ENCODE peak calls at places on chromosomes 4 and X, in five cellular contexts. C is ovary, X is tibial nerve, Y is endothelial cell of umbilical vein, K is K562. L is an unnamed sample.

GRCh38 chr4:40335508-40335860 is 351 bp downstream of the CHRNA9 start:
- DNase-seq in C (no peak), X (no peak), Y (no peak), K (no peak), L (no peak)

GRCh38 chr4:48602222-48602621 is 112.2 kb downstream of the ZAR1 start:
- DNase-seq in C (no peak), X (no peak), Y (no peak), K (no peak), L (no peak)

GRCh38 chrX:69988955-69989394 is 60.8 kb downstream of the AWAT2 start:
- DNase-seq in C (no peak), X (no peak), Y (peak), K (no peak), L (no peak)

GRCh38 chr4:11632488-11632887 is 203.8 kb upstream of the HS3ST1 start:
- DNase-seq in C (no peak), X (no peak), Y (no peak), K (no peak), L (no peak)

GRCh38 chr4:11954093-11954492 is 525.4 kb upstream of the HS3ST1 start:
- DNase-seq in C (no peak), X (no peak), Y (peak), K (no peak), L (no peak)

GRCh38 chr4:159723341-159724048 is 620.6 kb downstream of the RAPGEF2 start:
- DNase-seq in C (no peak), X (no peak), Y (no peak), K (no peak), L (no peak)

GRCh38 chrX:129472116-129472515 is 51.2 kb downstream of the SMARCA1 start:
- DNase-seq in C (no peak), X (no peak), Y (no peak), K (no peak), L (no peak)

GRCh38 chr4:53361451-53361850 is 4.4 kb downstream of the SCFD2 start:
- DNase-seq in C (no peak), X (no peak), Y (no peak), K (no peak), L (no peak)

GRCh38 chr4:56908206-56909082 is 744 bp downstream of the REST start:
- DNase-seq in C (peak), X (peak), Y (peak), K (peak), L (peak)

GRCh38 chr4:42732776-42733175 is 75.9 kb upstream of the ATP8A1 start:
- DNase-seq in C (no peak), X (no peak), Y (no peak), K (no peak), L (no peak)

GRCh38 chrX:148441387-148441786 is 59.0 kb upstream of the AFF2 start:
- DNase-seq in C (no peak), X (no peak), Y (no peak), K (no peak), L (no peak)

GRCh38 chr4:140816806-140817205 is 60.6 kb upstream of the TBC1D9 start:
- DNase-seq in C (no peak), X (no peak), Y (no peak), K (no peak), L (no peak)

GRCh38 chr4:88857588-88857987 is 160.0 kb upstream of the NAP1L5 start:
- DNase-seq in C (no peak), X (no peak), Y (no peak), K (no peak), L (no peak)

GRCh38 chr4:119027815-119028214 is 107.8 kb upstream of the MYOZ2 start:
- DNase-seq in C (no peak), X (no peak), Y (no peak), K (no peak), L (no peak)

GRCh38 chr4:119031218-119031617 is 104.4 kb upstream of the MYOZ2 start:
- DNase-seq in C (no peak), X (no peak), Y (no peak), K (no peak), L (no peak)

GRCh38 chr4:119028296-119028695 is 107.3 kb upstream of the MYOZ2 start:
- DNase-seq in C (no peak), X (no peak), Y (no peak), K (no peak), L (no peak)

GRCh38 chr4:119030536-119030890 is 105.1 kb upstream of the MYOZ2 start:
- DNase-seq in C (no peak), X (no peak), Y (no peak), K (no peak), L (no peak)

DNA sequence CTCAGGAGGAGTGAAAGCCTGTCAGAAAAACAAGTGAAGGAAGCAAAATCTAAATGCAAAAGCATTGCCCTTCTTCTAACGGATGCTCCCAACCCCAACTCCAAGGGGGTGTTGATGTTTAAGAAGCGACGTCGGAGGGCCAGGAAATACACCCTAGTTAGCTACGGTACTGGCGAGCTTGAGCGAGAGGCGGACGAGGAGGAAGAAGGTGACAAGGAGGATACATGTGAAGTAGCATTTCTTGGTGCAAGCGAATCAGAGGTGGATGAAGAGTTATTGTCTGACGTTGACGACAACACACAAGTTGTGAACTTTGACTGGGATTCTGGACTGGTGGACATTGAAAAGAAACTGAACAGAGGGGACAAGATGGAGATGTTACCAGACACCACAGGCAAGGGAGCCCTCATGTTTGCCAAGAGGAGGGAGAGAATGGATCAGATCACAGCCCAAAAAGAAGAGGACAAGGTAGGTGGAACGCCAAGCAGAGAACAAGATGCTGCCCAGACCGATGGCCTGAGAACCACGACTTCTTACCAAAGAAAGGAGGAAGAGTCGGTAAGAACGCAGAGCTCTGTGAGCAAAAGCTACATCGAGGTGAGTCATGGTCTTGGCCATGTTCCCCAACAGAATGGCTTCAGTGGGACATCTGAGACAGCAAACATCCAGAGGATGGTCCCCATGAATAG is 105.6 kb upstream of the MYOZ2 start:
- DNase-seq in C (no peak), X (no peak), Y (no peak), K (no peak), L (no peak)
- TF ChIP-seq POLR2A in C (no peak), X (no peak), Y (no peak), K (no peak), L (no peak)

DNA sequence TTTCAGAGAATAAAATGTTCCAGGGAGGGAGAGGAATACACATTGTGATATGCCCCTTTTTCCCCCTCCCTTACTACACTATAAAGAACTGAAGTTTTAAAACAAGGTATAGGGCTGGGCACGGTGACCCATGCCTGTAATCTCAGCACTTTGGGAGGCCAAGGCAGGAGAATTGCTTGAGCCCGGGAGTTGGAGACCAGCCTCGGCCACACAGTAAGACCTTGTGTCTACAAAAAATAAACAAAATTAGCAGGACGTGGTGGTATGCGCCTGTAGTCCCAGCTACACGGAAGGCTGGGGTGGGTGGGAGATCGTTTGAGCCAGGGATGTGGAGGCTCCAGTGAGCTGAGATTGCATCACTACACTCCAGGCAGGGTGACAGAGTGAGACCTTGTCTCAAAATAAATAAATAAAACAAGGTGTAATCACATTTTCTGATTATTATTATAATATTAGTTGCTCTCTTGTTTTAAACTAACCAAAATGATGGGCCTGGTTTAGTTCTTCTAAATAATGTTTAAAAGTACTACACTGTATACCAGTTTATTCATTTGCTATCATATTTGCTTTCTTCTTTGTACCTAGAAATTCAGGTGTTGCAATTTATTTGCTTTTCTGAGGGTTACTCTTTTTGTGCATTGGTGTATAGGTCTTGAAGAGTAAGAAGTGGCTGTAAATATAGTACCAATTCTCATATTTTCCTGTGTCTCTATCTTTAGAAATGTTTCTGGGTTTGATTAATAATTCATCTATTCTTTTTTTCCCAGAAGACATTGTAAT is 8.8 kb downstream of the TBC1D8B start:
- DNase-seq in C (peak), X (no peak), Y (no peak), K (no peak), L (no peak)
- TF ChIP-seq POLR2A in C (no peak), X (no peak), Y (no peak), K (no peak), L (no peak)

GRCh38 chr4:36226430-36227227 is 17.7 kb downstream of the ARAP2 start:
- DNase-seq in C (no peak), X (no peak), Y (no peak), K (no peak), L (no peak)

GRCh38 chr4:36222702-36223101 is 21.6 kb downstream of the ARAP2 start:
- DNase-seq in C (no peak), X (no peak), Y (no peak), K (no peak), L (no peak)

GRCh38 chr4:36227913-36228312 is 16.4 kb downstream of the ARAP2 start:
- DNase-seq in C (no peak), X (no peak), Y (no peak), K (no peak), L (no peak)

GRCh38 chr4:36220776-36221175 is 23.5 kb downstream of the ARAP2 start:
- DNase-seq in C (no peak), X (no peak), Y (no peak), K (no peak), L (no peak)

DNA sequence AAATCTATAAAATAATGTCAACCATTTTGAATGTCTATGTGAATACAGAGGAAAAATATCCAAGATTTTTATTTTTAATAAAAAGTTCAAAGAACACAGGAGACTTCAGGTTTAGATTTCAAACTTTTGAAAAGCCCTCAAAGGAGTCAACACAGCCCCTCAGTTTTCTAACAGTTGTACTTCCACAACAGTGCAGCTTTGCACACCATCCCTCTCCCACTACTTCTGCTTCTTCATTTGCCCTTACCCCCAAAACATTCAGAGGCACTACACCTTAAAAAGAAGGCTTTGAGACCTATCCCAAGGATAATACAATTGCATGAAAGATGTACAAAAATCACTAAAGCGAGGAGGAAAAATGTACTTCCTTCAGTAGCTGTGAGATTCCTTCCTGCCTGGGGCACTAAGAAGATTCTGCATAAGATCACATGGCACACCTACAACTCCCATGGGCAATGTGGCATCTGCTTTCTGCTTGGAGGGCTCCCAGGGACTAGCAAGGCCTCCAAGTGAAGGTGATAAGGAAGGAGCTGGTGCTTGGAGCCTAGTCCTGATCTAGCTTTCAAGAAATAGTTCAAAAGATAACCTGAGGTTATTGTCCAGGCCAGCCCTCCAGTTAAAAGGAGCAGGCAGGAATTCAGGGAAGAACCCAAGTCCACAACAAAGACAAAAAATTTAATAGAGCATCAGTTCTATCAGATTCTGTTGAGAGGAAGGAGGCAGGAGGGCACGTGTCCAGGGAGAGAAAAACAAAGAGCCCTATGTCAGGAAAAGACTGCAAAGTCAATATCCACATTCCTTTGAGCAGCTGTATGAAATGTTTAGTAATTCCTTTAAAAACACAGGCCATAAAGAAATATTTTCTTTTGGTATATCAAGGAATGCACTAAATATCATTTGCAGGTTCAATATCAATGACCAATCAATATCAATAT is 19.1 kb downstream of the ARAP2 start:
- DNase-seq in C (no peak), X (no peak), Y (no peak), K (no peak), L (no peak)
- TF ChIP-seq POLR2A in C (no peak), X (no peak), Y (no peak), K (no peak), L (no peak)

DNA sequence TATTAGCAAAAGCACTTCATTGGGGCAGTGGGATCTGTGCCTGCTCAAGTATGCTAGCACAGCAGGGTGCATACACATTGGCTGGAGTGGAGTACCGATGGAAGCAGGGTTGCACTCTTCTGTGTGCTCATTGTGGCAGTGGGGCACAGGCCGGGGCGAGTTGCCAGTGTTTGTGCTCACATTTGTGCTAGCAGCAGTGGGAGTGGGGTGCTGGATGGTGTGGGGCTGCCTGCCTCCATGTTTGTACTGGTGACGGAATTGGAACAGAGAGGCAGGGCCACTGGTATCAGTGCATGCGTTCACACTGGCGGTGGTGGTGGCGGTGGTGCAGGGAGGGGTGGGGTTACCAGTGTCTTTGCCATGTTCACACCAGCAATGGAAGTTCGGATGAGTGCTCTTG is 138.0 kb downstream of the POU4F2 start:
- DNase-seq in C (peak), X (no peak), Y (no peak), K (no peak), L (no peak)
- TF ChIP-seq POLR2A in C (no peak), X (no peak), Y (no peak), K (no peak), L (no peak)

DNA sequence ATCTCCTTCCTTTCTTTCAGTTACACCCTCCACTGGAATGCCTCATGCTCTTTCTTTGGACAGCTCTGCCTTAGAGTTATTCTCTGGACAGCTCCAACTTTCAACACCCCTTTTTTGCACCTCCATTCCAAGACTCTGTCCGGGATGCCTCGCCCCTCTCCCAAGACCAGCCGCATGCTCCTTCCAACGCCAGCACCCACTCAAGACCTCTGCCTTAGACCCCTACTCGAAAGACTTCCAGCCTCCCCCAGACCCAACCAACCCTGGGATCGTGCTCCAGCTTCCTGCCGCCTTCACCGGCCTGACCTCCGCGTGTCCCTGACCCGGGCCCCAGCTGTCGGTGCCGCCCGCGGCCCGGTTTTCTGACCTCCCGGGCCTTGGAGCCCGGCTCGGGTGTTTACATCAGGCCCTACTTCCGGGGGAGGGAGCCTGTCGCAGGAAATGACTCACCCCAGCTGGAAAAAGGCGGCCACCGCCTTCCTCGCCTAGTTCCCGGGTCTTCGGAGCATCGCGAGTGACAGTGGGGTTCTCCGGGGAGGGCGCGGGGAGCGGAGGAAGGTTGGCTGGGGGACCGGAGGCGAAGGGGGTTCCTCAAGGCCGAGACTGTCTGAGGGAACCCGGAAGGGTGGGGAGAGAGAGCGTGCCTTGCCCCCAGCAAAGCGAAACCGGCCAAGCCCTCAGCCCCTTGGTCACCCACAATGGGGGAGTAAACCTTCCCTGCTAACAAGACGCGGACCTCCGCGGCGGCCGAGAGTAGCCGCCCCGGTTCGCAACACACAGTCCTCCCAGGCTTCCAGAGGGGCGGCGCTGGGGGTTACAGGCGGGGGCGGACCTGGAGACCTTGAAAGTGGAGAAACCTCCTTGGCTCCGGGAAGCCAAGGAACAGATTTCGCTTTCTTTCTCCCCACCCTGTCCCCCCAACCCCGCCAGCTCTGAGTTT is at the start of gene WDR45:
- DNase-seq in C (peak), X (peak), Y (peak), K (peak), L (peak)
- TF ChIP-seq POLR2A in C (peak), X (peak), Y (peak), K (peak), L (peak)